ENCODE peak calls at places on chromosomes 4 and X, in seven cellular contexts. One of them, this sample, is unnamed.
A peak's percentile ranks its signal among the peaks of the same experiment; 100 is the strongest.

GRCh38 chr4:141275834-141276233 is 55.1 kb downstream of the ZNF330 start:
- DNase-seq in pancreas: no peak
- DNase-seq in tibial artery: no peak
- DNase-seq in body of pancreas: no peak
- DNase-seq in transverse colon: no peak
- DNase-seq in CD4-positive, alpha-beta T cell: no peak
- DNase-seq in Peyer's patch: no peak
- DNase-seq in this sample: no peak

GRCh38 chr4:113350576-113350975 is 301.1 kb downstream of the ANK2 start:
- DNase-seq in pancreas: no peak
- DNase-seq in tibial artery: no peak
- DNase-seq in body of pancreas: no peak
- DNase-seq in transverse colon: no peak
- DNase-seq in CD4-positive, alpha-beta T cell: no peak
- DNase-seq in Peyer's patch: no peak
- DNase-seq in this sample: no peak

GRCh38 chrX:12949927-12950656 is 24.8 kb upstream of the TMSB4X start:
- DNase-seq in pancreas: no peak
- DNase-seq in tibial artery: peak; percentile 91
- DNase-seq in body of pancreas: peak; percentile 84
- DNase-seq in transverse colon: peak; percentile 89
- DNase-seq in CD4-positive, alpha-beta T cell: peak; percentile 76
- DNase-seq in Peyer's patch: peak; percentile 95
- DNase-seq in this sample: peak; percentile 78

GRCh38 chrX:74923942-74924448 is 1.3 kb downstream of the NEXMIF start:
- DNase-seq in pancreas: peak; percentile 64
- DNase-seq in tibial artery: peak; percentile 64
- DNase-seq in body of pancreas: peak; percentile 16
- DNase-seq in transverse colon: peak; percentile 16
- DNase-seq in CD4-positive, alpha-beta T cell: no peak
- DNase-seq in Peyer's patch: peak; percentile 17
- DNase-seq in this sample: no peak

GRCh38 chrX:9340619-9341304 is 124.1 kb upstream of the TBL1X start:
- DNase-seq in pancreas: no peak
- DNase-seq in tibial artery: peak; percentile 70
- DNase-seq in body of pancreas: peak; percentile 51
- DNase-seq in transverse colon: peak; percentile 26
- DNase-seq in CD4-positive, alpha-beta T cell: peak; percentile 42
- DNase-seq in Peyer's patch: peak; percentile 60
- DNase-seq in this sample: no peak

GRCh38 chrX:103453655-103454054 is 65.6 kb downstream of the RAB40A start:
- DNase-seq in pancreas: no peak
- DNase-seq in tibial artery: no peak
- DNase-seq in body of pancreas: no peak
- DNase-seq in transverse colon: no peak
- DNase-seq in CD4-positive, alpha-beta T cell: no peak
- DNase-seq in Peyer's patch: no peak
- DNase-seq in this sample: peak; percentile 96

GRCh38 chrX:31355206-31355955 is 283.5 kb upstream of the FTHL17 start:
- DNase-seq in pancreas: no peak
- DNase-seq in tibial artery: no peak
- DNase-seq in body of pancreas: no peak
- DNase-seq in transverse colon: no peak
- DNase-seq in CD4-positive, alpha-beta T cell: no peak
- DNase-seq in Peyer's patch: no peak
- DNase-seq in this sample: no peak

GRCh38 chr4:127993150-127993549 is 27.9 kb downstream of the ABHD18 start:
- DNase-seq in pancreas: no peak
- DNase-seq in tibial artery: no peak
- DNase-seq in body of pancreas: no peak
- DNase-seq in transverse colon: no peak
- DNase-seq in CD4-positive, alpha-beta T cell: no peak
- DNase-seq in Peyer's patch: no peak
- DNase-seq in this sample: no peak

GRCh38 chr4:176340871-176341685 is 21.3 kb downstream of the SPCS3 start:
- DNase-seq in pancreas: no peak
- DNase-seq in tibial artery: no peak
- DNase-seq in body of pancreas: peak; percentile 23
- DNase-seq in transverse colon: no peak
- DNase-seq in CD4-positive, alpha-beta T cell: no peak
- DNase-seq in Peyer's patch: no peak
- DNase-seq in this sample: no peak

GRCh38 chr4:74692973-74693372 is 101.3 kb downstream of the BTC start:
- DNase-seq in pancreas: no peak
- DNase-seq in tibial artery: peak; percentile 68
- DNase-seq in body of pancreas: no peak
- DNase-seq in transverse colon: peak; percentile 17
- DNase-seq in CD4-positive, alpha-beta T cell: no peak
- DNase-seq in Peyer's patch: no peak
- DNase-seq in this sample: no peak

GRCh38 chr4:162154862-162155540 is 8.8 kb downstream of the FSTL5 start:
- DNase-seq in pancreas: no peak
- DNase-seq in tibial artery: no peak
- DNase-seq in body of pancreas: no peak
- DNase-seq in transverse colon: no peak
- DNase-seq in CD4-positive, alpha-beta T cell: no peak
- DNase-seq in Peyer's patch: no peak
- DNase-seq in this sample: no peak

GRCh38 chr4:115986573-115986972 is 873.2 kb upstream of the NDST4 start:
- DNase-seq in pancreas: no peak
- DNase-seq in tibial artery: no peak
- DNase-seq in body of pancreas: no peak
- DNase-seq in transverse colon: no peak
- DNase-seq in CD4-positive, alpha-beta T cell: no peak
- DNase-seq in Peyer's patch: no peak
- DNase-seq in this sample: no peak

GRCh38 chrX:115058276-115058675 is 40.9 kb upstream of the IL13RA2 start:
- DNase-seq in pancreas: no peak
- DNase-seq in tibial artery: no peak
- DNase-seq in body of pancreas: peak; percentile 13
- DNase-seq in transverse colon: no peak
- DNase-seq in CD4-positive, alpha-beta T cell: no peak
- DNase-seq in Peyer's patch: no peak
- DNase-seq in this sample: no peak

GRCh38 chr4:90456891-90457290 is 329.7 kb downstream of the CCSER1 start:
- DNase-seq in pancreas: no peak
- DNase-seq in tibial artery: peak; percentile 61
- DNase-seq in body of pancreas: no peak
- DNase-seq in transverse colon: no peak
- DNase-seq in CD4-positive, alpha-beta T cell: no peak
- DNase-seq in Peyer's patch: no peak
- DNase-seq in this sample: no peak

GRCh38 chr4:157075811-157076577 is at the start of gene GLRB:
- DNase-seq in pancreas: peak; percentile 79
- DNase-seq in tibial artery: peak; percentile 64
- DNase-seq in body of pancreas: peak; percentile 21
- DNase-seq in transverse colon: no peak
- DNase-seq in CD4-positive, alpha-beta T cell: no peak
- DNase-seq in Peyer's patch: no peak
- DNase-seq in this sample: no peak

GRCh38 chr4:165928601-165929000 is 55.6 kb downstream of the TLL1 start:
- DNase-seq in pancreas: no peak
- DNase-seq in tibial artery: no peak
- DNase-seq in body of pancreas: no peak
- DNase-seq in transverse colon: no peak
- DNase-seq in CD4-positive, alpha-beta T cell: no peak
- DNase-seq in Peyer's patch: no peak
- DNase-seq in this sample: peak; percentile 37

GRCh38 chr4:42454755-42455154 is 57.5 kb downstream of the SHISA3 start:
- DNase-seq in pancreas: no peak
- DNase-seq in tibial artery: no peak
- DNase-seq in body of pancreas: no peak
- DNase-seq in transverse colon: no peak
- DNase-seq in CD4-positive, alpha-beta T cell: no peak
- DNase-seq in Peyer's patch: no peak
- DNase-seq in this sample: no peak

GRCh38 chrX:150903110-150903508 is 4.6 kb upstream of the CD99L2 start:
- DNase-seq in pancreas: no peak
- DNase-seq in tibial artery: no peak
- DNase-seq in body of pancreas: no peak
- DNase-seq in transverse colon: no peak
- DNase-seq in CD4-positive, alpha-beta T cell: no peak
- DNase-seq in Peyer's patch: no peak
- DNase-seq in this sample: no peak
- H3K27ac ChIP-seq in pancreas: no peak overlapping the region
- H3K27ac ChIP-seq in tibial artery: no peak overlapping the region
- H3K27ac ChIP-seq in body of pancreas: no peak overlapping the region
- H3K27ac ChIP-seq in transverse colon: no peak overlapping the region
- H3K27ac ChIP-seq in CD4-positive, alpha-beta T cell: no peak overlapping the region
- H3K27ac ChIP-seq in Peyer's patch: no peak overlapping the region
- H3K27ac ChIP-seq in this sample: no peak overlapping the region

GRCh38 chr4:17599826-17600225 is 14.6 kb upstream of the MED28 start:
- DNase-seq in pancreas: no peak
- DNase-seq in tibial artery: no peak
- DNase-seq in body of pancreas: no peak
- DNase-seq in transverse colon: no peak
- DNase-seq in CD4-positive, alpha-beta T cell: no peak
- DNase-seq in Peyer's patch: no peak
- DNase-seq in this sample: no peak

GRCh38 chr4:17595471-17596005 is 18.5 kb downstream of the LAP3 start:
- DNase-seq in pancreas: no peak
- DNase-seq in tibial artery: no peak
- DNase-seq in body of pancreas: peak; percentile 32
- DNase-seq in transverse colon: no peak
- DNase-seq in CD4-positive, alpha-beta T cell: no peak
- DNase-seq in Peyer's patch: peak; percentile 35
- DNase-seq in this sample: no peak

GRCh38 chr4:17597517-17597916 is 16.9 kb upstream of the MED28 start:
- DNase-seq in pancreas: no peak
- DNase-seq in tibial artery: no peak
- DNase-seq in body of pancreas: no peak
- DNase-seq in transverse colon: no peak
- DNase-seq in CD4-positive, alpha-beta T cell: no peak
- DNase-seq in Peyer's patch: no peak
- DNase-seq in this sample: no peak
- TF ChIP-seq CTCF in pancreas: no peak
- TF ChIP-seq CTCF in tibial artery: no peak
- TF ChIP-seq CTCF in body of pancreas: peak; percentile 20
- TF ChIP-seq CTCF in transverse colon: peak; percentile 28
- TF ChIP-seq CTCF in CD4-positive, alpha-beta T cell: no peak
- TF ChIP-seq CTCF in Peyer's patch: peak; percentile 27
- TF ChIP-seq CTCF in this sample: peak; percentile 62

DNA sequence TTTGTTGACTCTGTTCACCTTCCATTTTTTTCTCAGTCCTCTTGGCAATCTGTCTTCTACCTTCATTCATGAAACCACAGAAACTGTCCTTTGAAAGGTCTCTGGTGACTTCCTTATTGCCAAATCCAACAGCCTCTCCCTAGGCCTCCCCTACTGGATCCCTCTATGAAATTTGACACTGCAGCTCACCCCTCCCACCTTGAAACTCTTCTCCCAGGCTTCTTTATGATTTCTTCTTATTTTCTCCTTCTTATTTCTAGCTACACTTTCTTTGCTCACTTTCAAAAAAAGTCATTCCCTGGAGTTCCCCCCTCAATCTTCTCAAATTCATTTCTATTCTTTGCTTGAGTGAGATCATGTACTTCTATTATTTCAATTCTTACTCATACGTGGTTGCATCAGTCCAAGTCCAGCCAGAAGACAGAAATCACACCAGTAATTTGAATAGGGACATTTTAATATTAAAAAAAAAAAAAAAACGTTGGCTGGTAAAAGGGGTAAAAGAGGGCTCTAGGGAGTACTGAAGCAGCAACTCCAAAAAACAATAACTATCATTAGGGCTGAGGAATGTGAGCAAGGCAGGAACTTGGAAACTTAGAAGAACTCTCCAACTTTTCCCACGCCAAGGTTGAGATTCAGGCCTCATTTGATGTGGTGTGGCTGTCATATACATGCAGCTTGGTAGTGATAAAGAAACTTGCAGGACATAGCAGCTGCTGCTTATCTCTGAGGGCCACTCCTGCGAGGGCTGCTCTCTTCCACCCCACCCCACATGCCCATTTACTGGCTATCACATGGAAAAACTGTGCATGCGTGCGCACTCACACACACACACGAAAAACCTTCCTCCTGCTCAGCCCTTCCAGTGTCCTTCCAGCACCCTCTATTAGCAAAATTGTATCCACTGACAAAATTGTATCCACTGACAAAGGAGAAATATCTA is 169.8 kb upstream of the GALNT7 start:
- DNase-seq in pancreas: no peak
- DNase-seq in tibial artery: no peak
- DNase-seq in body of pancreas: no peak
- DNase-seq in transverse colon: no peak
- DNase-seq in CD4-positive, alpha-beta T cell: no peak
- DNase-seq in Peyer's patch: no peak
- DNase-seq in this sample: peak; percentile 87
- H3K27ac ChIP-seq in pancreas: no peak overlapping the region
- H3K27ac ChIP-seq in tibial artery: peak overlapping the region; percentile 35
- H3K27ac ChIP-seq in body of pancreas: no peak overlapping the region
- H3K27ac ChIP-seq in transverse colon: peak overlapping the region; percentile 5
- H3K27ac ChIP-seq in CD4-positive, alpha-beta T cell: no peak overlapping the region
- H3K27ac ChIP-seq in Peyer's patch: no peak overlapping the region
- H3K27ac ChIP-seq in this sample: peak overlapping the region; percentile 81

GRCh38 chrX:54921427-54922021 is 900 bp downstream of the TRO start:
- DNase-seq in pancreas: no peak
- DNase-seq in tibial artery: peak; percentile 77
- DNase-seq in body of pancreas: peak; percentile 39
- DNase-seq in transverse colon: peak; percentile 47
- DNase-seq in CD4-positive, alpha-beta T cell: peak; percentile 44
- DNase-seq in Peyer's patch: peak; percentile 29
- DNase-seq in this sample: no peak

GRCh38 chrX:54923376-54923775 is 2.8 kb downstream of the TRO start:
- DNase-seq in pancreas: no peak
- DNase-seq in tibial artery: no peak
- DNase-seq in body of pancreas: no peak
- DNase-seq in transverse colon: no peak
- DNase-seq in CD4-positive, alpha-beta T cell: no peak
- DNase-seq in Peyer's patch: no peak
- DNase-seq in this sample: no peak

GRCh38 chrX:54922547-54922946 is 1.9 kb downstream of the TRO start:
- DNase-seq in pancreas: no peak
- DNase-seq in tibial artery: no peak
- DNase-seq in body of pancreas: no peak
- DNase-seq in transverse colon: no peak
- DNase-seq in CD4-positive, alpha-beta T cell: no peak
- DNase-seq in Peyer's patch: no peak
- DNase-seq in this sample: no peak

DNA sequence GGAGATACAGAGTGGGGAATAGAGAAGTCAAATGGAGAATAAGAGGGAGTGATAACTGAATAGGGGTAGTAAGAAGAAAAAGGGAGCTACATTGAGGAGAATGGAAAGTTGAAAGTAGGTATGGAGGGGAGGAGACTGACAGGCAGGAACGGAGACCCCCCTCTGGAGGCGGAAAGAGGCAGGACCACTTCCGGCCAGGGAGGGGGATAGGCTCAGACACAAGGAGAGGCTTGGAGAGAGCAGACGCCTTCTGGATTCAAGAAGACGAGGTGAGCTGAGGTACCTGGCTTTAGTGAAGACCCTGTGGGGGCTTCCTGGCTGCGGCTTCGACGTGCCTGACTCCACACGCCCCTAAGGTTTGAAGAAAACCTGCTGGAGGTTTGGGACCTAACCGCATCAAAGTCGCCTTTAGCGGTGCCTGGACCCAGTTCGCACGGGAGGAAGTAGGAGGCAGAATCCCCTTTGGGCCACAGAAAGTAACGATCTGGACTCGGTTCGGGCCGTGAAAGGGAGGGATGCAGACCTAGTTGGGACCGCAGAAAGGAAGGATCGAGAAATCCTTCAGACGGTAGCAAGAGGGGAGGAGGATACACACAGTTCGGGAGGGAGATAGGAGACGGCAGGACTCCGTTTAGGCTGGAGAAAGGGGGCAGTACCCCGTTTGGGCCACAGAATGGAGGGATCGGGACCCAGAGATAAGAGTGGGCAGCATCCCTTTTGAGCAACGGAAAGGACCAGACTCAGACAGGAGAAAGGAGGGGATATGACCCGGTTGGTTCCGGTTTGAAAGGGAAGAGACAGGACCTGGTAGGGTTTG is at the start of gene TRO:
- DNase-seq in pancreas: no peak
- DNase-seq in tibial artery: no peak
- DNase-seq in body of pancreas: no peak
- DNase-seq in transverse colon: no peak
- DNase-seq in CD4-positive, alpha-beta T cell: no peak
- DNase-seq in Peyer's patch: no peak
- DNase-seq in this sample: no peak
- TF ChIP-seq CTCF in pancreas: no peak
- TF ChIP-seq CTCF in tibial artery: no peak
- TF ChIP-seq CTCF in body of pancreas: no peak
- TF ChIP-seq CTCF in transverse colon: no peak
- TF ChIP-seq CTCF in CD4-positive, alpha-beta T cell: no peak
- TF ChIP-seq CTCF in Peyer's patch: no peak
- TF ChIP-seq CTCF in this sample: no peak